ENCODE peak calls at places on chromosomes 3 and 15, in seven cellular contexts. B is naive B cell; H is WERI-Rb-1; C is CD8-positive, alpha-beta memory T cell; R is stimulated activated CD8-positive, alpha-beta memory T cell treated with anti-CD3 and anti-CD28 coated beads, Interleukin-15, amount 100 ng/mL, for 24 hours; A is activated T-helper 1 cell treated with Interleukin-2 at 50 U/mL for 16 hours; E is neural crest cell. N is an unnamed sample.

GRCh38 chr3:135756016-135756695 is 209.4 kb upstream of the PPP2R3A start:
- DNase-seq in B (no peak), H (no peak), C (no peak), R (no peak), A (no peak), E (no peak), N (no peak)

GRCh38 chr15:23561914-23562313 is 3.6 kb upstream of the MKRN3 start:
- DNase-seq in B (no peak), H (no peak), C (no peak), R (no peak), A (no peak), E (no peak), N (no peak)

GRCh38 chr3:123444744-123445143 is 4.1 kb downstream of the ADCY5 start:
- DNase-seq in B (no peak), H (no peak), C (no peak), R (no peak), A (no peak), E (no peak), N (no peak)

GRCh38 chr3:134374791-134375541 is 719 bp upstream of the AMOTL2 start:
- DNase-seq in B (no peak), H (peak), C (no peak), R (no peak), A (no peak), E (no peak), N (no peak)

GRCh38 chr15:38872732-38873131 is 308.1 kb upstream of the RASGRP1 start:
- DNase-seq in B (no peak), H (no peak), C (no peak), R (no peak), A (no peak), E (no peak), N (no peak)

GRCh38 chr3:63364495-63364894 is 86.4 kb downstream of the SYNPR start:
- DNase-seq in B (no peak), H (no peak), C (no peak), R (no peak), A (no peak), E (no peak), N (no peak)

GRCh38 chr3:188834349-188834748 is 337.4 kb upstream of the TPRG1 start:
- DNase-seq in B (no peak), H (no peak), C (peak), R (no peak), A (no peak), E (no peak), N (no peak)

GRCh38 chr3:155714295-155714718 is 30.6 kb downstream of the PLCH1 start:
- DNase-seq in B (no peak), H (peak), C (no peak), R (no peak), A (no peak), E (no peak), N (peak)

GRCh38 chr3:184338538-184338945 is 1.1 kb downstream of the FAM131A start:
- DNase-seq in B (no peak), H (no peak), C (no peak), R (no peak), A (no peak), E (no peak), N (peak)

GRCh38 chr15:85624241-85624855 is 170.4 kb downstream of the KLHL25 start:
- DNase-seq in B (no peak), H (no peak), C (no peak), R (no peak), A (no peak), E (no peak), N (no peak)

GRCh38 chr15:50476143-50476542 is 51.9 kb downstream of the USP8 start:
- DNase-seq in B (no peak), H (no peak), C (no peak), R (no peak), A (no peak), E (no peak), N (no peak)

GRCh38 chr3:189689625-189690024 is 58.4 kb downstream of the TP63 start:
- DNase-seq in B (no peak), H (no peak), C (no peak), R (no peak), A (no peak), E (no peak), N (no peak)

GRCh38 chr3:33032937-33033336 is 64.0 kb downstream of the GLB1 start:
- DNase-seq in B (no peak), H (no peak), C (no peak), R (no peak), A (no peak), E (no peak), N (no peak)

GRCh38 chr3:184560531-184560930 is 1.1 kb upstream of the EPHB3 start:
- DNase-seq in B (no peak), H (no peak), C (no peak), R (no peak), A (no peak), E (no peak), N (no peak)

GRCh38 chr3:111541911-111542483 is at the start of gene CD96:
- DNase-seq in B (no peak), H (no peak), C (peak), R (no peak), A (peak), E (no peak), N (no peak)

GRCh38 chr15:31399544-31400171 is 73.0 kb downstream of the KLF13 start:
- DNase-seq in B (no peak), H (no peak), C (no peak), R (no peak), A (no peak), E (no peak), N (no peak)

GRCh38 chr3:51706021-51706485 is 815 bp upstream of the GRM2 start:
- DNase-seq in B (no peak), H (peak), C (no peak), R (no peak), A (no peak), E (no peak), N (no peak)

GRCh38 chr15:34855397-34855796 is 60.0 kb upstream of the ACTC1 start:
- DNase-seq in B (no peak), H (no peak), C (no peak), R (no peak), A (no peak), E (no peak), N (no peak)

N was measured in NCI-H524 treated with DMSO at 0.1 percent for 48 hours.